ENCODE peak calls at places on chromosome 11, in eight cellular contexts. K is lower leg skin; M is mucosa of gallbladder; F is activated CD4-positive, alpha-beta T cell treated with anti-CD3 and anti-CD28 coated beads, Interleukin-2, amount 50 U/mL, for 1 hour; Z is HAP-1; J is hypothalamus; Q is T-helper 9 cell; S is colonic mucosa. V is an unnamed sample.

GRCh38 chr11:59191095-59191494 is 19.2 kb downstream of the DTX4 start:
- DNase-seq in K (no peak), Z (no peak), J (no peak), F (no peak), S (peak), Q (no peak), M (peak), V (peak)

GRCh38 chr11:35683728-35684339 is 21.3 kb downstream of the TRIM44 start:
- DNase-seq in F (no peak), Q (no peak), Z (no peak), J (no peak), M (no peak), S (no peak), K (no peak), V (no peak)

GRCh38 chr11:26558191-26558590 is 13.9 kb downstream of the MUC15 start:
- DNase-seq in J (no peak), K (no peak), S (no peak), Z (no peak), Q (no peak), F (no peak), M (no peak), V (no peak)

GRCh38 chr11:75524576-75525432 is 937 bp downstream of the GDPD5 start:
- DNase-seq in K (no peak), S (no peak), Z (peak), Q (peak), J (no peak), F (peak), M (no peak), V (peak)

GRCh38 chr11:112364962-112365481 is 104.4 kb upstream of the PLET1 start:
- DNase-seq in S (no peak), Q (no peak), K (peak), M (peak), F (no peak), J (no peak), Z (no peak), V (peak)

GRCh38 chr11:72812968-72813739 is 1.1 kb upstream of the ATG16L2 start:
- DNase-seq in S (peak), Z (peak), J (no peak), F (peak), M (no peak), Q (peak), K (peak), V (peak)

GRCh38 chr11:79264284-79264683 is 176.5 kb downstream of the TENM4 start:
- DNase-seq in K (peak), F (no peak), J (no peak), S (no peak), Q (no peak), M (no peak), Z (peak), V (no peak)

GRCh38 chr11:102581091-102581490 is 44.0 kb downstream of the MMP20 start:
- DNase-seq in J (no peak), K (no peak), Q (no peak), Z (no peak), F (no peak), S (no peak), M (no peak), V (no peak)

GRCh38 chr11:66784575-66784974 is 55.6 kb upstream of the SPTBN2 start:
- DNase-seq in S (no peak), J (no peak), Q (no peak), K (no peak), M (no peak), Z (no peak), F (no peak), V (no peak)

GRCh38 chr11:77075425-77075905 is 8.7 kb downstream of the CAPN5 start:
- DNase-seq in J (no peak), M (peak), F (no peak), S (peak), K (peak), Z (no peak), Q (no peak), V (peak)

GRCh38 chr11:35623708-35624168 is 5.5 kb downstream of the FJX1 start:
- DNase-seq in K (no peak), J (no peak), F (no peak), M (no peak), Q (no peak), Z (no peak), S (no peak), V (no peak)

GRCh38 chr11:45659031-45659817 is 6.2 kb downstream of the CHST1 start:
- DNase-seq in S (no peak), J (no peak), K (no peak), F (no peak), M (no peak), Z (no peak), Q (no peak), V (no peak)

GRCh38 chr11:64339754-64340408 is at the start of gene CCDC88B:
- DNase-seq in M (peak), S (peak), J (no peak), F (peak), Q (peak), K (peak), Z (no peak), V (peak)

GRCh38 chr11:76256448-76256847 is 50.1 kb upstream of the WNT11 start:
- DNase-seq in F (no peak), S (no peak), Z (no peak), M (no peak), Q (no peak), K (no peak), J (no peak), V (no peak)

GRCh38 chr11:100639140-100639539 is 47.9 kb upstream of the ARHGAP42 start:
- DNase-seq in M (peak), F (no peak), Q (no peak), K (no peak), J (peak), S (no peak), Z (no peak), V (no peak)

GRCh38 chr11:121538054-121538453 is 85.3 kb upstream of the SORL1-AS1 start:
- DNase-seq in Z (no peak), K (no peak), J (no peak), S (no peak), M (no peak), F (no peak), Q (no peak), V (no peak)

GRCh38 chr11:114285599-114285998 is 10.6 kb upstream of the NNMT start:
- DNase-seq in S (no peak), F (no peak), M (no peak), Q (no peak), J (no peak), K (no peak), Z (no peak), V (no peak)

GRCh38 chr11:128716661-128717210 is 22.9 kb downstream of the FLI1 start:
- DNase-seq in J (no peak), K (no peak), Q (peak), Z (no peak), S (no peak), F (peak), M (no peak), V (peak)

V was measured in transverse colon.